ENCODE peak calls at places on chromosome 13, in nine cellular contexts. I, B, P, K, N, A, T, S and G are unnamed samples.

GRCh38 chr13:38223093-38223492 is 126.6 kb upstream of the UFM1 start:
- DNase-seq in I (peak), B (no peak), P (no peak), K (no peak), N (no peak), A (no peak), T (no peak), S (no peak), G (no peak)

GRCh38 chr13:21152251-21152899 is 24.0 kb downstream of the SKA3 start:
- DNase-seq in I (no peak), B (no peak), P (no peak), K (no peak), N (no peak), A (no peak), T (no peak), S (no peak), G (no peak)

GRCh38 chr13:107421951-107422350 is 793.4 kb downstream of the LIG4 start:
- DNase-seq in I (peak), B (no peak), P (no peak), K (no peak), N (no peak), A (no peak), T (no peak), S (no peak), G (no peak)

GRCh38 chr13:33544308-33544707 is 258.8 kb upstream of the STARD13 start:
- DNase-seq in I (no peak), B (no peak), P (no peak), K (no peak), N (no peak), A (no peak), T (no peak), S (no peak), G (no peak)

GRCh38 chr13:38191016-38191415 is 158.6 kb upstream of the UFM1 start:
- DNase-seq in I (no peak), B (no peak), P (no peak), K (no peak), N (no peak), A (no peak), T (no peak), S (no peak), G (no peak)

GRCh38 chr13:113843864-113844556 is 19.9 kb downstream of the GAS6 start:
- DNase-seq in I (no peak), B (no peak), P (no peak), K (no peak), N (no peak), A (no peak), T (no peak), S (no peak), G (peak)

GRCh38 chr13:74158606-74159352 is 24.6 kb upstream of the KLF12 start:
- DNase-seq in I (no peak), B (no peak), P (no peak), K (no peak), N (no peak), A (no peak), T (no peak), S (no peak), G (no peak)

GRCh38 chr13:102040812-102041211 is 361.0 kb downstream of the FGF14 start:
- DNase-seq in I (no peak), B (no peak), P (no peak), K (no peak), N (no peak), A (no peak), T (no peak), S (no peak), G (no peak)

GRCh38 chr13:110340812-110341444 is 33.8 kb downstream of the COL4A2 start:
- DNase-seq in I (peak), B (no peak), P (peak), K (peak), N (no peak), A (no peak), T (peak), S (peak), G (peak)

GRCh38 chr13:50345804-50346203 is 330.6 kb downstream of the KCNRG start:
- DNase-seq in I (no peak), B (no peak), P (no peak), K (no peak), N (no peak), A (no peak), T (no peak), S (no peak), G (no peak)

GRCh38 chr13:27913116-27913515 is 6.7 kb upstream of the PDX1 start:
- DNase-seq in I (no peak), B (no peak), P (no peak), K (no peak), N (no peak), A (no peak), T (no peak), S (no peak), G (no peak)

GRCh38 chr13:30113983-30114491 is 193.3 kb downstream of the KATNAL1 start:
- DNase-seq in I (no peak), B (no peak), P (no peak), K (no peak), N (no peak), A (no peak), T (no peak), S (no peak), G (peak)

GRCh38 chr13:32264407-32264806 is 50.8 kb downstream of the ZAR1L start:
- DNase-seq in I (peak), B (no peak), P (peak), K (no peak), N (no peak), A (no peak), T (no peak), S (no peak), G (peak)

GRCh38 chr13:94065741-94066140 is 413.7 kb downstream of the DCT start:
- DNase-seq in I (peak), B (no peak), P (no peak), K (no peak), N (no peak), A (no peak), T (no peak), S (no peak), G (no peak)